ENCODE peak calls at places on chromosomes 3 and 15, in six cellular contexts. A is right lobe of liver, M is uterus, O is ovary, Q is adrenal gland, D is A549. C is an unnamed sample.

GRCh38 chr15:56693761-56694160 is 39.5 kb downstream of the ZNF280D start:
- DNase-seq in Q (no peak), A (no peak), D (no peak), O (no peak), M (no peak), C (no peak)

GRCh38 chr3:128054363-128054762 is 2.1 kb downstream of the SEC61A1 start:
- DNase-seq in O (no peak), D (no peak), Q (peak; percentile 65), A (no peak), M (no peak), C (peak; percentile 69)

GRCh38 chr3:24156466-24156865 is 211.4 kb downstream of the NR1D2 start:
- DNase-seq in D (peak; percentile 72), O (no peak), Q (no peak), M (no peak), A (no peak), C (no peak)

GRCh38 chr15:41001524-41001923 is 48.3 kb downstream of the CHAC1 start:
- DNase-seq in M (no peak), O (no peak), D (peak; percentile 57), A (peak; percentile 76), Q (peak; percentile 54), C (no peak)

GRCh38 chr3:51544011-51544775 is 5.7 kb downstream of the RAD54L2 start:
- DNase-seq in D (no peak), O (no peak), Q (no peak), A (no peak), M (no peak), C (no peak)

GRCh38 chr15:100330221-100330620 is 11.6 kb downstream of the ADAMTS17 start:
- DNase-seq in O (no peak), A (no peak), D (no peak), Q (no peak), M (no peak), C (no peak)

GRCh38 chr15:91866371-91866905 is 12.9 kb downstream of the SLCO3A1 start:
- DNase-seq in O (peak; percentile 46), D (no peak), A (no peak), M (peak; percentile 76), Q (peak; percentile 40), C (no peak)

GRCh38 chr3:146881366-146881765 is 276.2 kb upstream of the PLSCR5 start:
- DNase-seq in A (peak; percentile 33), D (no peak), Q (no peak), O (no peak), M (no peak), C (no peak)

GRCh38 chr3:49256152-49256551 is 20.9 kb downstream of the C3orf62 start:
- DNase-seq in M (no peak), Q (no peak), D (no peak), A (no peak), O (no peak), C (no peak)

GRCh38 chr15:78006567-78007205 is 70.8 kb downstream of the TBC1D2B start:
- DNase-seq in Q (peak; percentile 69), O (no peak), D (no peak), A (peak; percentile 91), M (no peak), C (no peak)

GRCh38 chr3:82745544-82745943 is 984.1 kb upstream of the GBE1 start:
- DNase-seq in Q (no peak), M (no peak), O (no peak), A (no peak), D (no peak), C (no peak)

GRCh38 chr3:171834461-171834801 is 8.7 kb upstream of the TMEM212 start:
- DNase-seq in D (no peak), O (no peak), Q (no peak), M (no peak), A (no peak), C (no peak)

GRCh38 chr3:173911446-173911845 is 513.9 kb downstream of the NLGN1 start:
- DNase-seq in M (no peak), A (no peak), D (no peak), O (no peak), Q (no peak), C (no peak)

GRCh38 chr3:188090626-188091309 is 63.2 kb upstream of the LPP start:
- DNase-seq in A (no peak), O (no peak), M (no peak), Q (no peak), D (no peak), C (no peak)

GRCh38 chr15:23890218-23890617 is 203.1 kb upstream of the NDN start:
- DNase-seq in D (no peak), M (no peak), O (no peak), A (no peak), Q (no peak), C (no peak)

GRCh38 chr3:133747373-133747772 is 1.2 kb downstream of the TF start:
- DNase-seq in D (no peak), O (no peak), Q (no peak), A (no peak), M (no peak), C (no peak)

GRCh38 chr3:133750201-133750748 is 4.1 kb downstream of the TF start:
- DNase-seq in Q (no peak), M (no peak), O (no peak), D (no peak), A (no peak), C (no peak)

GRCh38 chr3:133747907-133748639 is 1.9 kb downstream of the TF start:
- DNase-seq in D (no peak), Q (no peak), A (no peak), M (no peak), O (no peak), C (no peak)

GRCh38 chr3:133746722-133747086 is 511 bp downstream of the TF start:
- DNase-seq in O (no peak), Q (no peak), A (peak; percentile 64), M (no peak), D (no peak), C (no peak)

DNA sequence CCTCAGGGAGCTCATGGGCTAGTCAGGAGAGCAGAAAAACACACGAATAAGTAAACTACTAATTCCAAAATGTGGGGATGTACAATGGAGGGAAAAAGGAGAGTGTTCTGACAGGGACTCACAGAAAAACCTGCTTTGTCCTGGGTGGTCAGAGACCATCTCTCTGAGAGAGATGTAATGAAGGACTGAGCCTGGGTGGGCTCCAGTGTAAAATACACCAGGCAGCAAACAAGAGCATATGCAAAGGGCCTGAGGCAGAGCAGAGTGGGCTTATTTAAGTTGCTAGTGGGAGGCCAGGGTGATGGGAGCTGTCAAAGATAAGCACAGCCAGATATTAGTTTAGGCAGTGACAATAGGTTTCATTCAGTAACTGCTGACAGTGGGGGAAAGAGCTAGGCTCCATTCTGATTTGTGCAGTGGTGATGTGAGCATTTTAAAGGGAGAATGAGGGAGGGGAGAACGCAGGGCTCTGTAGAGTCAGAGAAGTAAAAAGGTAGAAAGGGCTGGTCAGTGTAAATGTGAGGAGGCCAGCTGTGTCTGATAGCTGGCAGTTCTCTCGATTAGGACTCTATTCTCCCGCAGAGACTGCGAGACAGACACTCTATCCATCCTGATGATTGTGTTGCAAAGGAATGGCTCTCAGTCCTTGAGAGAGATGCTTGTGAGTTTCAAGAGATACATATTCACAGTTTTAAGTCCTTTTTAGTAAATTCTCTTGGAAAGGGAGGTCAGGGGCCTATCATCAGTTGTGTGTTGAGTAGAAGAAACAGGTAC is 3.4 kb downstream of the TF start:
- DNase-seq in O (no peak), D (no peak), A (no peak), M (no peak), Q (no peak), C (no peak)
- TF ChIP-seq POLR2A in O (no peak), D (no peak), A (no peak), M (no peak), Q (no peak), C (no peak)

DNA sequence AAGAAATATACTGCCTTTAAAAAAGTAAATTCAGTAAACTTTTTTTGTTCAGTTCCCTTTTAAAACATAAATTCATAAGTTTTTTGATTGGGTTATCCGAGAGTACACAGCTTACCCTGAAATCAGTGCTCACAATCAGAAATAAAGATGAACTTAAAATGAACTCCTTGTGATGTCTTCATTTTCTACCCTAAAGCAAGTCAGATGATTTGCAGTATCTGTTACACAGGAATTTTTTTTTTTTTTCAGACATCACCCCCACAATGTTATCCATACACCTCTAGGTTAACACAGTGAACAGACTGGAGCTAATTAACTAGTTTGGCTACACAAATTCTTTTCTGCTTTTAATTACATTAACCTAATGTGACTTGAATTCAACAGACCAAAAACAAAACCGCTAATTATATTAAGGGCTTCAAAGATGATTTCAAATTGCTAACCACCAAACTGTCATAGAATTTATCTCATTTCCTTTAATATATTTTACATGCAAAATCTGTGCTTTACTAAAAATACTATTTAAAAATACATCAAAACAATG is 1042.0 kb downstream of the ROBO1 start:
- DNase-seq in D (no peak), A (no peak), Q (no peak), O (no peak), M (no peak), C (no peak)
- H3K27ac ChIP-seq in D (no peak overlapping the region), A (no peak overlapping the region), Q (no peak overlapping the region), O (no peak overlapping the region), M (no peak overlapping the region), C (no peak overlapping the region)

DNA sequence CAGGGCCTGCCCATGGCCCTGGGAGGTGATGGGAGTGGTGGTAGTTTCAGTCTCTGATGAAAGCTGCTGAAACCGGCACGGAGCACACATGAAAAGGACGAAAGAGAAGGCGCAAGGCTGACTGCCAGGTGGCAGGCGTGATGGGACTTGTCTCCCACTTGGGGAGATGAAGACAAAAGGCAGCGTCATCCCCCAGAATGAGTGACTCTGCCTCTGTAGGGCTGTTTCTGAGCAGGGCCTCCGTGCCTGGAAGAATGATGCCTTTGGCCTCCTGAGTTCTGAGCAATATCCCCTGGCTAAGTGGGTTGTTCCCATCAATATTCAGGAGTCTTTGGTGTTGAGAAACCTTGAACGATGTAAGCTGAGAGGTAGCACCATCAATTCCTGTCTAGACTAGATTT is 237.8 kb downstream of the OPA1 start:
- DNase-seq in A (no peak), M (no peak), O (no peak), D (no peak), Q (no peak), C (no peak)
- TF ChIP-seq POLR2A in A (no peak), M (no peak), O (no peak), D (no peak), Q (no peak), C (no peak)

GRCh38 chr3:183449791-183450190 is 21.4 kb upstream of the MCF2L2 start:
- DNase-seq in M (no peak), Q (no peak), A (no peak), O (no peak), D (no peak), C (no peak)
- H3K27ac ChIP-seq in M (peak overlapping the region; percentile 6), Q (peak overlapping the region; percentile 23), A (no peak overlapping the region), O (no peak overlapping the region), D (no peak overlapping the region), C (peak overlapping the region; percentile 77)

DNA sequence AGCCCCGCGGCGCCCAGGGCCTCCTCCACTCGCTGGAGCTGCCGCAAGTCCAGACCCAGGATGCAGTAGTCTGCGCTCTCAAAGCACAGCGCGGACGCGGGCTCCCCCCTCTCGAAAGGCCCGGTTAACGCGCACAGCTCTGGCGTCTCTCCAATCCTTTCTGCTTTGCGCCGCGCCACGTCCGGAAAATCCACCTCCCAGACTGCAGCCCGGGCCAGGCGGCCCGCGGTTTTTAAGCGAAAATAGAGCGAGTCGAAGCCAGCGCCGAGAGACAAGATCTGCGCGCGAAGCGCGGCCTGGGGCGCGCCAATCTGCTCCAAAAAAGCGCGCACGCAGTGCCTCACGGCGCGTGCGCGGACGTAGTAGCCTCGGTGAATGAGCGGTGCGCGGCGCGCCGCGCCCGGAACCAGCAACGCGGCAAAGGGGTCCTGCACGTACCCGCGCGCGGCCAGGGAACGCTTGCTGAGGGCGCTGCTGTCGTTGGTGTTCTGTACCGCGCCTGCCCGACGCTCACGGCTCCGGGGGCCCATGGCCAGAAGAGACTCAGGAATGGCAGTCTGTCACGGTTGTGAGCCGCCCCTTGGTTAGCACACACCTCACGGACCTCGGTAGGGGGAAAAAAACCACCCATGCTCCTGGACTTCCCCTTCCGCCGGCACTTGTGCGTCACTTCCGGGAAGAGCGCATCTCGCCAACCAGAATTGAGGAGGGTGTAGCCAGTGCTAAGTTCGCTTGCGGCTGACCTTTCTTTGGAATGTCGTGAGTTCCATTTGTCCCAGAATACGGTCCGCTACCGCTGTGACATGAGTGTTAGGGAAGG is at the start of gene LCMT2:
- DNase-seq in M (peak; percentile 92), D (peak; percentile 93), A (peak; percentile 94), Q (peak; percentile 94), O (peak; percentile 94), C (peak; percentile 91)
- TF ChIP-seq POLR2A in M (no peak), D (peak; percentile 70), A (peak; percentile 84), Q (peak; percentile 61), O (peak; percentile 60), C (peak; percentile 65)

C was measured in gastrocnemius medialis.